ENCODE peak calls at places on chromosome 5, in eight cellular contexts. M is GM12891, S is K562, C is transverse colon, K is stomach, A is suprapubic skin, U is spleen, W is endothelial cell of umbilical vein. N is an unnamed sample.

GRCh38 chr5:17187401-17187800 is 30.0 kb upstream of the BASP1 start:
- DNase-seq in M (no peak), U (no peak), W (no peak), A (no peak), C (no peak), K (no peak), S (no peak), N (no peak)

GRCh38 chr5:142670811-142671210 is 15.1 kb downstream of the FGF1 start:
- DNase-seq in S (no peak), U (no peak), C (no peak), K (no peak), W (no peak), M (no peak), A (no peak), N (no peak)

GRCh38 chr5:58241383-58241782 is 218.5 kb downstream of the PLK2 start:
- DNase-seq in W (peak; percentile 98), U (no peak), S (no peak), A (no peak), K (no peak), C (no peak), M (no peak), N (no peak)

GRCh38 chr5:57650360-57651069 is 167.9 kb upstream of the ACTBL2 start:
- DNase-seq in S (peak; percentile 47), W (peak; percentile 61), C (peak; percentile 19), M (no peak), U (no peak), A (no peak), K (peak; percentile 33), N (no peak)

GRCh38 chr5:82859439-82860140 is 217.6 kb downstream of the TMEM167A start:
- DNase-seq in K (no peak), M (no peak), A (no peak), W (no peak), S (no peak), C (no peak), U (no peak), N (no peak)

GRCh38 chr5:174692982-174693422 is 31.4 kb upstream of the MSX2 start:
- DNase-seq in C (peak; percentile 16), S (no peak), W (no peak), M (no peak), K (no peak), A (no peak), U (no peak), N (peak; percentile 64)

GRCh38 chr5:79069488-79070001 is at the start of the genes BHMT2 and DMGDH:
- DNase-seq in U (no peak), M (peak; percentile 25), S (no peak), A (no peak), K (no peak), W (no peak), C (peak; percentile 8), N (peak; percentile 88)

GRCh38 chr5:102547161-102547560 is 48.4 kb upstream of the SLCO6A1 start:
- DNase-seq in A (no peak), C (no peak), K (no peak), S (no peak), U (no peak), M (no peak), W (no peak), N (no peak)

GRCh38 chr5:74649421-74649973 is 9.0 kb upstream of the ENC1 start:
- DNase-seq in U (no peak), M (no peak), S (no peak), A (no peak), K (no peak), W (no peak), C (no peak), N (no peak)

GRCh38 chr5:159017787-159018186 is 81.9 kb downstream of the EBF1 start:
- DNase-seq in M (no peak), A (peak; percentile 73), C (no peak), W (peak; percentile 72), U (no peak), K (no peak), S (peak; percentile 10), N (peak; percentile 7)

GRCh38 chr5:160457255-160457654 is 35.6 kb downstream of the PTTG1 start:
- DNase-seq in U (no peak), W (no peak), A (no peak), C (no peak), M (no peak), S (no peak), K (no peak), N (no peak)

GRCh38 chr5:95779611-95780010 is 42.9 kb downstream of the GLRX start:
- DNase-seq in A (no peak), W (peak; percentile 52), S (no peak), U (no peak), K (no peak), M (no peak), C (no peak), N (no peak)

GRCh38 chr5:90135979-90136378 is 273.6 kb downstream of the CETN3 start:
- DNase-seq in W (no peak), U (no peak), S (peak; percentile 15), A (no peak), K (no peak), M (no peak), C (peak; percentile 33), N (peak; percentile 39)

GRCh38 chr5:134512661-134512999 is 12.8 kb upstream of the JADE2 start:
- DNase-seq in W (no peak), M (no peak), A (no peak), S (no peak), U (no peak), C (no peak), K (no peak), N (no peak)

GRCh38 chr5:89241186-89241585 is 358.2 kb upstream of the MEF2C start:
- DNase-seq in U (no peak), W (no peak), A (no peak), S (no peak), K (no peak), M (no peak), C (no peak), N (no peak)

GRCh38 chr5:119341452-119342349 is 14.1 kb upstream of the TNFAIP8 start:
- DNase-seq in W (peak; percentile 11), S (no peak), C (no peak), U (no peak), A (no peak), K (no peak), M (no peak), N (no peak)
- TF ChIP-seq POLR2A in W (no peak), S (no peak), C (no peak), U (no peak), A (no peak), K (no peak), M (peak; percentile 71), N (no peak)

GRCh38 chr5:97149689-97150088 is 7.3 kb upstream of the LIX1 start:
- DNase-seq in A (no peak), S (no peak), C (no peak), M (no peak), U (no peak), K (no peak), W (no peak), N (no peak)
- TF ChIP-seq POLR2AphosphoS5 in A (no peak), S (no peak), C (no peak), M (no peak), U (no peak), K (no peak), W (no peak), N (no peak)

DNA sequence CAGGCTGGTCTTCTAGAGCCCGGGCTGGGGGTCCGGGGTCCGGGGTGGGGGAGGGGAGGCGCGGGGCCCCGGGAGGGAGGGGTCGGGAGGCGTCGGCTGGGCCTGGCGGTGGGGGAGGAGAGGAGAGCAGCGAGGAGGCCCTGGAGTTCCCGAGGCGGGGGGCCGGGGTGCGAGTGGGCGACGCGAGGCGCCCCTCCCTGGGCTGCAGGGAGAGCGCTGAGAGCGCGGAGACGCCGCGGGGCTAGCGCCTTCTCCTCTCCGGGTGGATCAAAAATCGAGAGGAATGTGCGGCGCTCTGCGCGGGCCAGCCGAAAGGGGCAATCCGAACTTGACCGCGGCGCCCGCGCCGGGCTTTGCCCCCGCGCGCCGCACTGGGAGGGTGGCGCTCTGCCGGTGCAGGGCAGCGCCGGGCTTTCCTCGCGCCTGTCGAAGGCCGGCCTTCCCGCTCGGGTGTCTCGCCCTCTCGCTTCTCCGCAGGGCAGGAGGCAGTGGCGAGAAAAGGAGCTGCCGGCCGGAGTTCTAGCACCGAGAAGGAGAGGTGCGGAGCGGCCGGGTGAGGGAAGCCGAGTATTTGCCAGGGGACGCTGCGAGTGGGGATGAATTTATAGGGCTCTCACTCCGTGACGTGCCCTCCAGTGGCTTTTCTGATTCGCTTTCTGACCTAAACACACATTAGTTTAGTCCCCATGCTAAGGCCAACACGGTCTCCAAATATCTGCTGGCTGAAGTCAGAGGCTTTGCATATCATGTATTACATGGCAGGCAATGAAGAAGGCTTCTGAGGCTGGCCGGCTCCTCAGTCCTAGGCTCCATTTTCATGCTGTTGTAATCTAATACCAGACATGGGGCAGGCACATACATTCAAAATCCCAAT is at the start of gene GDNF:
- DNase-seq in K (peak; percentile 34), S (no peak), U (no peak), A (peak; percentile 59), W (peak; percentile 22), M (peak; percentile 12), C (peak; percentile 43), N (peak; percentile 86)
- TF ChIP-seq POLR2A in K (no peak), S (no peak), U (no peak), A (no peak), W (no peak), M (no peak), C (peak; percentile 74), N (no peak)

GRCh38 chr5:181223729-181224389 is 778 bp downstream of the TRIM41 start:
- DNase-seq in C (no peak), K (peak; percentile 34), S (no peak), M (no peak), A (peak; percentile 86), W (no peak), U (no peak), N (peak; percentile 76)

GRCh38 chr5:181222630-181223040 is 446 bp upstream of the TRIM41 start:
- DNase-seq in A (no peak), S (no peak), K (no peak), W (no peak), C (no peak), U (no peak), M (no peak), N (no peak)

GRCh38 chr5:181221105-181221791 is 1.8 kb upstream of the TRIM41 start:
- DNase-seq in C (peak; percentile 23), S (no peak), U (peak; percentile 84), M (no peak), A (no peak), W (no peak), K (no peak), N (peak; percentile 20)

GRCh38 chr5:181223041-181223728 is at the start of gene TRIM41:
- DNase-seq in W (peak; percentile 98), U (peak; percentile 100), A (peak; percentile 100), C (peak; percentile 99), K (peak; percentile 97), S (peak; percentile 81), M (peak; percentile 80), N (peak; percentile 98)

DNA sequence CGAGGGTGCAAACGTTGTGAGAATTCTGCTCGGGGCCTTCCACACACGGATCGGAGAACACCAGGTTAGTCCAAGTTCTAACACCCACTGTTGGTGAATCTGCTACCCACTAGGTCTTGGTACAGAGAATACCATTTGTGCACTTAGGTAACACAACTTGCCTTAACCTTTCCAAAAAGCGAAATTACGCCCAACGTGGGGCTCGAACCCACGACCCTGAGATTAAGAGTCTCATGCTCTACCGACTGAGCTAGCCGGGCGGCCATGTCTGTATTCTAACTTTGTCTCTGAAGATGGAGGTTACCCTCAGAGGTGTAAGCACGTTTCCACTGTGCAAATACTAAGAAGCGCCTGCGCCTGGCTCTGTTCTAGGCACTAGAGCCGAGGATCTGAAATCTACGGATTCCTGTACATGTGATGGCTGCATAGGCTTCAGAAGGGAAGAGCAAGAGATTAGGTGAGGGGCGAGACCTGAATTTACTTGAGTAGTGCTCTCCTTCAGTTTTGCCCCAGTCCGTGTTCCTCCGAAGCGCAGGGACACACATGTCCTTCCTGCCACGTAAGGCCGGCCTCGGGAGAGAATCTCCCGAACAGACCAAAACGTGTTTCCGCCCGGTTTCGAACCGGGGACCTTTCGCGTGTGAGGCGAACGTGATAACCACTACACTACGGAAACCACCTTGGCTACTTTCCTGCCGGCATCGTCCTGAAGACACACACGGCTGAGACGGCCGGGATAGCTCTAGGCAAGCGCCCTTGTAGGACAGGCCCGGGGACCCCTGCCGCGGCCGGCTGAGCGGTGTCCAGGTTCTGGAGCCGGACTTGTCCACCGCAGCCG is 1.1 kb upstream of the TRIM41 start:
- DNase-seq in U (peak; percentile 97), W (peak; percentile 97), K (peak; percentile 97), S (peak; percentile 53), M (no peak), A (peak; percentile 98), C (peak; percentile 97), N (peak; percentile 93)
- TF ChIP-seq POLR2AphosphoS5 in U (peak; percentile 86), W (no peak), K (peak; percentile 38), S (no peak), M (no peak), A (peak; percentile 95), C (peak; percentile 38), N (peak; percentile 84)